ENCODE peak calls at places on chromosomes 2 and 18, in seven cellular contexts. F is body of pancreas, T is mucosa of descending colon, Z is endothelial cell of umbilical vein, N is kidney, S is gastrocnemius medialis, J is cardiac muscle cell. D is an unnamed sample. For H3K4me1 and H3K36me3, the result is how much of the 10 kb centered on the place peaks cover.

GRCh38 chr2:110716959-110717645 is 15.3 kb upstream of the ACOXL start:
- DNase-seq in F (no peak), T (no peak), Z (no peak), N (no peak), S (no peak), J (no peak), D (no peak)

GRCh38 chr2:181312515-181312927 is 144.7 kb upstream of the ITGA4 start:
- DNase-seq in F (no peak), T (no peak), Z (no peak), N (no peak), S (no peak), J (no peak), D (no peak)

GRCh38 chr2:148027822-148028221 is 6.9 kb downstream of the MBD5 start:
- DNase-seq in F (no peak), T (no peak), Z (no peak), N (no peak), S (no peak), J (no peak), D (no peak)

GRCh38 chr2:241842620-241843211 is 16.0 kb downstream of the PDCD1 start:
- DNase-seq in F (no peak), T (peak), Z (no peak), N (peak), S (no peak), J (no peak), D (peak)

GRCh38 chr2:188786368-188786781 is 187.8 kb upstream of the COL3A1 start:
- DNase-seq in F (no peak), T (no peak), Z (peak), N (no peak), S (no peak), J (no peak), D (no peak)

GRCh38 chr2:15722980-15723379 is 131.3 kb downstream of the DDX1 start:
- DNase-seq in F (no peak), T (no peak), Z (no peak), N (no peak), S (no peak), J (no peak), D (no peak)

GRCh38 chr2:127143851-127144782 is 37.2 kb upstream of the BIN1 start:
- DNase-seq in F (no peak), T (no peak), Z (peak), N (peak), S (no peak), J (no peak), D (no peak)

GRCh38 chr2:218569038-218569431 is 396 bp downstream of the CNOT9 start:
- DNase-seq in F (peak), T (peak), Z (peak), N (peak), S (peak), J (peak), D (peak)

GRCh38 chr18:46625069-46625468 is 32.0 kb downstream of the LOXHD1 start:
- DNase-seq in F (no peak), T (no peak), Z (no peak), N (no peak), S (no peak), J (no peak), D (no peak)

GRCh38 chr2:223510713-223511112 is 91.4 kb downstream of the SCG2 start:
- DNase-seq in F (no peak), T (no peak), Z (no peak), N (no peak), S (no peak), J (no peak), D (no peak)

GRCh38 chr2:121777699-121778058 is 22.2 kb downstream of the TSN start:
- DNase-seq in F (no peak), T (no peak), Z (peak), N (no peak), S (no peak), J (no peak), D (no peak)

GRCh38 chr2:201879986-201880385 is 73.6 kb downstream of the CDK15 start:
- DNase-seq in F (no peak), T (no peak), Z (no peak), N (no peak), S (no peak), J (no peak), D (no peak)

GRCh38 chr2:120669971-120670370 is 65.7 kb upstream of the GLI2 start:
- DNase-seq in F (no peak), T (no peak), Z (no peak), N (no peak), S (no peak), J (no peak), D (no peak)

GRCh38 chr2:235848055-235848454 is 320.1 kb downstream of the GBX2 start:
- DNase-seq in F (no peak), T (no peak), Z (no peak), N (no peak), S (no peak), J (no peak), D (no peak)

GRCh38 chr2:109446531-109447131 is 167.1 kb downstream of the SEPTIN10 start:
- DNase-seq in F (no peak), T (no peak), Z (no peak), N (no peak), S (no peak), J (no peak), D (no peak)

GRCh38 chr2:13002948-13003347 is 286.2 kb downstream of the TRIB2 start:
- DNase-seq in F (no peak), T (no peak), Z (no peak), N (no peak), S (no peak), J (no peak), D (no peak)

GRCh38 chr2:45300026-45300750 is 290.9 kb upstream of the SIX2 start:
- DNase-seq in F (no peak), T (no peak), Z (peak), N (no peak), S (no peak), J (no peak), D (no peak)

GRCh38 chr2:16745466-16745865 is 79.8 kb upstream of the CYRIA start:
- DNase-seq in F (no peak), T (no peak), Z (no peak), N (no peak), S (peak), J (no peak), D (no peak)

GRCh38 chr2:1591978-1592907 is 152.1 kb downstream of the PXDN start:
- DNase-seq in F (peak), T (peak), Z (peak), N (peak), S (no peak), J (peak), D (peak)

GRCh38 chr2:47239119-47239969 is 84.2 kb upstream of the STPG4 start:
- DNase-seq in F (no peak), T (no peak), Z (no peak), N (no peak), S (no peak), J (no peak), D (no peak)

GRCh38 chr2:150319085-150319484 is 168.4 kb downstream of the RND3 start:
- DNase-seq in F (no peak), T (no peak), Z (no peak), N (no peak), S (no peak), J (no peak), D (no peak)

GRCh38 chr18:5417342-5417741 is 121.8 kb upstream of the ZBTB14 start:
- DNase-seq in F (peak), T (no peak), Z (no peak), N (peak), S (no peak), J (peak), D (no peak)

GRCh38 chr2:212979799-212980198 is 171.6 kb downstream of the IKZF2 start:
- DNase-seq in F (no peak), T (no peak), Z (no peak), N (no peak), S (no peak), J (no peak), D (no peak)

GRCh38 chr18:45084207-45084606 is 403.5 kb downstream of the SETBP1 start:
- DNase-seq in F (no peak), T (no peak), Z (no peak), N (peak), S (peak), J (no peak), D (peak)

GRCh38 chr2:109728809-109729208 is 65.3 kb upstream of the RGPD5 start:
- DNase-seq in F (no peak), T (no peak), Z (no peak), N (no peak), S (no peak), J (no peak), D (no peak)

GRCh38 chr2:238457927-238458324 is 31.2 kb downstream of the ASB1 start:
- DNase-seq in F (no peak), T (no peak), Z (no peak), N (no peak), S (no peak), J (no peak), D (no peak)

GRCh38 chr2:101087638-101088037 is 63.5 kb downstream of the TBC1D8 start:
- DNase-seq in F (no peak), T (no peak), Z (no peak), N (no peak), S (no peak), J (no peak), D (no peak)

GRCh38 chr2:230226090-230226551 is 585 bp downstream of the SP140 start:
- DNase-seq in F (no peak), T (no peak), Z (no peak), N (no peak), S (no peak), J (no peak), D (no peak)
- H3K4me1 ChIP-seq in F (under half), T (under half), Z (under half), N (under half), S (under half), J (under half), D (under half)

GRCh38 chr2:143282684-143283083 is 153.5 kb downstream of the ARHGAP15 start:
- DNase-seq in F (no peak), T (no peak), Z (no peak), N (no peak), S (no peak), J (no peak), D (no peak)
- TF ChIP-seq CTCF in F (no peak), T (no peak), Z (peak), N (peak), S (no peak), J (peak), D (no peak)

GRCh38 chr2:233458826-233459225 is 104.5 kb downstream of the DGKD start:
- DNase-seq in F (no peak), T (peak), Z (no peak), N (peak), S (no peak), J (no peak), D (no peak)

GRCh38 chr2:233460726-233461431 is 105.7 kb downstream of the USP40 start:
- DNase-seq in F (no peak), T (no peak), Z (no peak), N (peak), S (peak), J (no peak), D (peak)

GRCh38 chr2:233458031-233458610 is 103.8 kb downstream of the DGKD start:
- DNase-seq in F (no peak), T (peak), Z (no peak), N (peak), S (no peak), J (no peak), D (peak)

GRCh38 chr2:233461481-233461891 is 105.1 kb downstream of the USP40 start:
- DNase-seq in F (no peak), T (no peak), Z (no peak), N (peak), S (no peak), J (no peak), D (peak)

GRCh38 chr2:233459426-233459825 is 105.1 kb downstream of the DGKD start:
- DNase-seq in F (no peak), T (peak), Z (no peak), N (peak), S (no peak), J (no peak), D (no peak)
- H3K36me3 ChIP-seq in F (under half), T (under half), Z (under half), N (under half), S (half or more), J (under half), D (half or more)

DNA sequence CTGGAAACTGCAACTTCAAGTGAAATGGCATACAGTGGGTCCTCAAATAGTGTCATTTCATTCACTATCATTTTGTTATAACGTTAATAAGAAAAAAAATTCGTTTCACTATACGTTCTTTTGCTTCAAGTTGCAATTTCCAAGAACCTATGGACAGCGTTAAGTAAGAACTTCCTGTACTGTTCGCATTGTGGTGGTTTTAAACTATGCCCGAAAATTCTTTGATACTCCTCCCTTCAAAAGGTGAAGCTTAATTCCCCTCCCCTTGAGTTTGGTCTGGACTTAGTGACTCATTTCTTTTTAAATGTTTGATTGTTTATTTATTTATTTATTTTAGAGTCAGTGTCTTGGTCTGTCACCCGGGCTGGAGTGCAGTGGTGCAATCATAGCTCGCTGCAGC is 20.7 kb downstream of the GNLY start:
- DNase-seq in F (no peak), T (no peak), Z (no peak), N (no peak), S (no peak), J (no peak), D (no peak)
- H3K4me1 ChIP-seq in F (under half), T (under half), Z (under half), N (under half), S (under half), J (under half), D (half or more)